ENCODE peak calls at places on chromosome 19, in four cellular contexts. Z is kidney glomerular epithelial cell; W is stimulated activated CD4-positive, alpha-beta T cell treated with anti-CD3 and anti-CD28 coated beads, Interleukin-4, amount 100 ng/mL, for 48 hours; Q is heart right ventricle. O is an unnamed sample.

GRCh38 chr19:46256855-46257254 is 27.3 kb downstream of the IGFL1 start:
- DNase-seq in Z (no peak), W (no peak), Q (no peak), O (no peak)

GRCh38 chr19:7987084-7987768 is 18.2 kb downstream of the ELAVL1 start:
- DNase-seq in Z (no peak), W (no peak), Q (no peak), O (no peak)

GRCh38 chr19:15532779-15533521 is 24.6 kb downstream of the CYP4F22 start:
- DNase-seq in Z (no peak), W (no peak), Q (no peak), O (no peak)

GRCh38 chr19:9075064-9075964 is 11.5 kb upstream of the OR1M1 start:
- DNase-seq in Z (peak), W (no peak), Q (peak), O (peak)

GRCh38 chr19:17205237-17206140 is 9.7 kb upstream of the USE1 start:
- DNase-seq in Z (no peak), W (peak), Q (peak), O (no peak)

GRCh38 chr19:45114116-45114515 is 21.1 kb downstream of the PPP1R37 start:
- DNase-seq in Z (no peak), W (no peak), Q (no peak), O (no peak)

GRCh38 chr19:17149393-17150135 is 65.6 kb upstream of the USE1 start:
- DNase-seq in Z (no peak), W (no peak), Q (no peak), O (no peak)

GRCh38 chr19:12665646-12666304 is 767 bp downstream of the MAN2B1 start:
- DNase-seq in Z (no peak), W (no peak), Q (no peak), O (no peak)

GRCh38 chr19:33080761-33081681 is at the start of gene GPATCH1:
- DNase-seq in Z (peak), W (peak), Q (peak), O (no peak)

GRCh38 chr19:57829316-57829715 is 783 bp upstream of the ZNF587B start:
- DNase-seq in Z (no peak), W (no peak), Q (no peak), O (no peak)

GRCh38 chr19:46813570-46814358 is 25.4 kb upstream of the SLC1A5 start:
- DNase-seq in Z (no peak), W (no peak), Q (peak), O (no peak)

GRCh38 chr19:2549701-2550191 is 73.8 kb downstream of the GADD45B start:
- DNase-seq in Z (no peak), W (no peak), Q (peak), O (no peak)

GRCh38 chr19:19459707-19460251 is 54.3 kb downstream of the GATAD2A start:
- DNase-seq in Z (no peak), W (peak), Q (no peak), O (no peak)

GRCh38 chr19:32735936-32736335 is 16.4 kb downstream of the TDRD12 start:
- DNase-seq in Z (no peak), W (no peak), Q (no peak), O (no peak)

GRCh38 chr19:8609210-8610040 is 1.1 kb downstream of the ADAMTS10 start:
- DNase-seq in Z (no peak), W (peak), Q (peak), O (no peak)

GRCh38 chr19:2171349-2172145 is 7.8 kb downstream of the DOT1L start:
- DNase-seq in Z (no peak), W (peak), Q (peak), O (no peak)

GRCh38 chr19:40229484-40229883 is 3.0 kb upstream of the CCNP start:
- DNase-seq in Z (peak), W (no peak), Q (no peak), O (no peak)

GRCh38 chr19:3785464-3785937 is 680 bp downstream of the MATK start:
- DNase-seq in Z (no peak), W (no peak), Q (no peak), O (no peak)